ENCODE peak calls at places on chromosomes 16 and 17, in four cellular contexts. Q, D, S and U are unnamed samples.

GRCh38 chr17:333626-334396 is 18.8 kb downstream of the RPH3AL start:
- DNase-seq in Q (no peak), D (peak; percentile 39), S (no peak), U (no peak)

GRCh38 chr17:7018331-7018964 is 4.4 kb upstream of the BCL6B start:
- DNase-seq in D (no peak), S (no peak), Q (no peak), U (no peak)

GRCh38 chr16:53055603-53056527 is 1.1 kb downstream of the CHD9 start:
- DNase-seq in D (peak; percentile 59), S (peak; percentile 70), Q (no peak), U (no peak)

GRCh38 chr16:66984902-66985311 is 3.5 kb upstream of the CES4A start:
- DNase-seq in S (no peak), D (no peak), Q (no peak), U (no peak)

GRCh38 chr17:3925684-3926537 is 9.6 kb upstream of the P2RX1 start:
- DNase-seq in D (no peak), Q (no peak), S (no peak), U (no peak)

GRCh38 chr16:19769239-19769638 is 51.2 kb downstream of the IQCK start:
- DNase-seq in S (no peak), Q (no peak), D (no peak), U (no peak)

GRCh38 chr17:10089221-10089799 is 109.1 kb downstream of the GAS7 start:
- DNase-seq in S (no peak), D (no peak), Q (no peak), U (no peak)

GRCh38 chr17:83171661-83172060 is 92.3 kb downstream of the METRNL start:
- DNase-seq in S (no peak), D (no peak), Q (no peak), U (no peak)

GRCh38 chr17:52383493-52384100 is 225.1 kb upstream of the CA10 start:
- DNase-seq in D (peak; percentile 12), S (peak; percentile 71), Q (peak; percentile 66), U (no peak)

GRCh38 chr16:65312071-65312470 is 190.2 kb upstream of the CDH11 start:
- DNase-seq in Q (no peak), S (no peak), D (no peak), U (no peak)
- TF ChIP-seq HDAC6 in Q (no peak), S (no peak), D (no peak), U (no peak)

DNA sequence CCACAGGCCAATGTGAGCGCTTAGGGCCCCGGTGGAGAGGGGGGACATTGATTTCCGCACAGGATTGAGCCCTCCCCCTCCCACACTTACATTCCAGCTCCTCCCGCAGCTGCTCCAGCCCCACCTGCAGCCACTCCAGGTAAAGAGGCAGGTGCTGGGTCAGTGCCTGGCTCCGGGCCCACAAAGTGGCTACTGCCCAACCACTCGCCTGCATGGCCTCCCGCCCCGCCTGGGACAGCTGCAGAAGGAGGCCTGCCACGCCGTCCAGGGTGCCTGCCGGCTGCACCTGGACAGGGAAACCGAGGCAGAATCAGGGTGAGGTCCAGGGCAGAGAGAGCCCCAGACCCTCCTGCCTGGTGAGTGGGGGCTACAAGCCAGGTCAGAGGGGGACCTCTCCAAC is 46.3 kb downstream of the RMI2 start:
- DNase-seq in S (no peak), D (no peak), Q (no peak), U (no peak)
- TF ChIP-seq HDAC6 in S (no peak), D (no peak), Q (no peak), U (no peak)

GRCh38 chr17:67689534-67690177 is 28.1 kb upstream of the NOL11 start:
- DNase-seq in S (peak; percentile 58), D (peak; percentile 70), Q (no peak), U (peak; percentile 37)
- TF ChIP-seq HDAC6 in S (no peak), D (no peak), Q (no peak), U (no peak)

GRCh38 chr17:41326173-41327145 is 10.9 kb upstream of the KRTAP17-1 start:
- DNase-seq in D (no peak), Q (no peak), S (no peak), U (no peak)
- TF ChIP-seq HDAC6 in D (no peak), Q (no peak), S (no peak), U (no peak)

DNA sequence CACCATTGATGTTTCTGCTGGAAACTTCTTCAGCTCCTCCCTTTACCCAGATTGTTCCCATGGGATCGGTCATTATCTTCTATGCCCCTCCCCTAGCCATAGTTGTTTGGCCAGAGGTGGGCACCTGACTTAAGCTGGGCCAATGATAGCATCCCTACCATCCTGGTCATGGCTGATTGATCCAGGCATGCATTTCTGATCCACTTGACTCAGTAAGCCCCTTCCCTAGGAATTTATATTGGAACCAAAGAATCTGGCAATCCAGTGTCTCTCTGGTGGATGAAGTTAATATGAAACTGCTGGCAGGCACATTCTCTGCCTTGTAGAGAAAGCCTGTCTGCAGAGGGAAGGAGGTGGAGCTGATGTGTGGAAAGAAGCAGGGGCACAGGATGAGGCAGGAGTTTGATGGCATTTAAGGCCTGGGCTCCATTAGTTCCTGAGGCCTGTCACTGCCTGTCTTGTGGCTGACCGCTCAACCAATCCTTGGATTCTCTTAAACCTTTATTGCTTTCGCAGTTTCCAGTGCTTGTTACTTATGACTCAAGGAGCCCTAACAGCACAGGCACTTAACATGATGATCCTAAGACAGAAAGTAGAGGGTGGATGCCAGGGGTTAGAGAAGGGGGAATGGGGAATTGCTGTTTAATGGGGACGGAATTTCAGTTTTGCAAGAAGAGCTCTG is 152.4 kb downstream of the ABCC12 start:
- DNase-seq in Q (no peak), D (no peak), S (no peak), U (no peak)
- TF ChIP-seq HDAC6 in Q (no peak), D (no peak), S (no peak), U (no peak)

GRCh38 chr17:75811174-75811573 is 26.6 kb downstream of the UNK start:
- DNase-seq in D (no peak), Q (no peak), S (no peak), U (no peak)

GRCh38 chr17:75814021-75814395 is 29.4 kb downstream of the UNK start:
- DNase-seq in D (no peak), S (no peak), Q (no peak), U (no peak)

GRCh38 chr17:75813081-75814020 is 28.7 kb downstream of the UNK start:
- DNase-seq in S (no peak), D (no peak), Q (no peak), U (no peak)

GRCh38 chr17:75810216-75810615 is 25.6 kb downstream of the UNK start:
- DNase-seq in S (no peak), Q (no peak), D (peak; percentile 52), U (no peak)

DNA sequence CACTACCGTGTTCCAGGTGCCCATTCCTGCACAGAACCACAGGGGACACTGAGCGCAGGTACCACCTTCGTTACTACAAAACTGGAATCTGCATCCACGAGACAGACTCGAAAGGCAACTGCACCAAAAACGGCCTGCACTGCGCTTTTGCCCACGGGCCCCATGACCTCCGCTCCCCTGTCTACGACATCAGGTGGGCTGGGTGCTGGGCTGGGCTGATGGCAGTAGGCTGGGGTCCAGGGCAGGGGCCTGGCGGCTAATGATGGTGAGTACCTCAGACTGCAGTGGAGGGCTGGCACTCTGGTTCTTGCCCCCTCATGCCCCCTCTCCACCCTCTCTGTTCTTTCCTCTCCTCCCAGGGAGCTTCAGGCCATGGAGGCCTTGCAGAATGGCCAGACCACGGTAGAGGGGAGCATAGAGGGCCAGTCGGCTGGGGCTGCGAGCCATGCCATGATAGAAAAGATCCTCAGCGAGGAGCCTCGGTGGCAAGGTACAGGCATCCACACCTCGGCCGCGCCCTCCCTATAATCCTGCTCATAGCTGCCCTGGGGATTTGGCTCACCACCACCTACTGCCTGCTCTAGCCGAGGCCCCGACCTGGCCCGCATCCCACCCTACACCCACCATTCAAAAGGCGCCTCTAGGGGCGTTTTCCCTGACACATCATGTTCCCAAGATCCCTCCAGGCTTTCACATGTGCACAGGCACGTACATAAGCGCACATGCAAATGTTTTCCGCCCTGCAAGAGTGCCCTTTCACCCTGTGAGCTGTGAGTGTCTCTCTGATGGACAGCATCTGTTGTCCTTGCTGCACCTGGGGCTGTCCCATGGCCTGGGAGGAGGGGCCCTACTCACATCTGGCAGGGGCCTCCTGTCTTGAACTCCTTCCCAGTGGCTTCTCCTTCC is 27.7 kb downstream of the UNK start:
- DNase-seq in D (no peak), S (no peak), Q (no peak), U (no peak)
- TF ChIP-seq HDAC6 in D (no peak), S (no peak), Q (no peak), U (no peak)

DNA sequence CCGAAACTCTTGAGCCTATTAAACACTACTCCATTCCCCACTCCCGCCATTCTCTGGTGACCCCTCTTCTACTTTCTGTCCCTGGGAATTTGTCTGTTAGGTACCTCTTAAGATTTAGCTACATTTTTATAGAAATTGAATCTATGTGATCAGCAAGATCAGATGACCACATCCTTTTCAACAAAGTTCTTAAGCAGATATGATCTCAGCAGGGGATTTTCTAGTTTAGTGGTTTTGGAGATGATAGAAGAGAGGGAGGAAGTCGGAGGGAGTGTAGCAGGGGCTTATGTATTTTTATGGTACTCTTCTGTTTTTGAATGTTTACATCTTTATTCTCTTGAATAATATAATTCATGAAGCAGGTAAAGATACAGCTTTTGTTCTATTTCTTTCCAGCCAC is 40.8 kb downstream of the RPA1 start:
- DNase-seq in D (no peak), Q (no peak), S (no peak), U (no peak)
- TF ChIP-seq HDAC6 in D (no peak), Q (no peak), S (no peak), U (no peak)

GRCh38 chr17:44677136-44677535 is 12.4 kb downstream of the CCDC43 start:
- DNase-seq in Q (no peak), S (no peak), D (no peak), U (no peak)
- TF ChIP-seq HDAC6 in Q (no peak), S (no peak), D (no peak), U (no peak)